ENCODE peak calls at places on chromosomes 6 and 20, in nine cellular contexts. A is stomach, J is cardiac fibroblast, N is HCT116, Z is Peyer's patch, K is uterus, I is HFFc6, L is heart left ventricle, G is cardiac muscle cell. P is an unnamed sample.

GRCh38 chr6:31438222-31438621 is 34.8 kb downstream of the MICA start:
- DNase-seq in I (no peak), K (no peak), J (no peak), G (no peak), N (no peak), L (no peak), A (no peak), Z (no peak), P (no peak)

GRCh38 chr20:57552471-57552870 is 8.4 kb upstream of the PCK1 start:
- DNase-seq in I (no peak), G (no peak), J (no peak), A (no peak), L (no peak), K (no peak), N (no peak), Z (no peak), P (no peak)

GRCh38 chr20:51318058-51318960 is 224.2 kb downstream of the NFATC2 start:
- DNase-seq in N (peak; percentile 51), K (no peak), A (peak; percentile 60), I (no peak), L (no peak), Z (peak; percentile 69), J (peak; percentile 62), G (peak; percentile 58), P (peak; percentile 58)

GRCh38 chr6:26159417-26160273 is 72.4 kb downstream of the HFE start:
- DNase-seq in N (no peak), K (no peak), L (no peak), Z (no peak), A (no peak), I (peak; percentile 25), G (peak; percentile 38), J (peak; percentile 51), P (no peak)

GRCh38 chr6:108531332-108531731 is 29.4 kb upstream of the FOXO3 start:
- DNase-seq in A (no peak), K (no peak), L (no peak), J (no peak), I (no peak), N (no peak), G (no peak), Z (no peak), P (no peak)

GRCh38 chr20:3251806-3252205 is 12.8 kb upstream of the SLC4A11 start:
- DNase-seq in N (no peak), I (no peak), K (no peak), G (peak; percentile 56), J (peak; percentile 42), Z (no peak), A (peak; percentile 37), L (no peak), P (no peak)

GRCh38 chr6:35368038-35368887 is 25.9 kb downstream of the PPARD start:
- DNase-seq in J (peak; percentile 72), A (no peak), L (no peak), N (peak; percentile 93), Z (no peak), K (no peak), I (peak; percentile 83), G (peak; percentile 46), P (no peak)

GRCh38 chr6:118886641-118887040 is 7.3 kb upstream of the ASF1A start:
- DNase-seq in G (no peak), J (no peak), Z (no peak), A (no peak), I (no peak), K (no peak), L (no peak), N (no peak), P (no peak)

GRCh38 chr6:21935561-21936028 is 342.0 kb downstream of the SOX4 start:
- DNase-seq in N (peak; percentile 27), K (no peak), A (peak; percentile 55), L (no peak), J (peak; percentile 78), Z (no peak), I (peak; percentile 53), G (peak; percentile 63), P (no peak)

GRCh38 chr6:161584929-161585328 is 311.1 kb upstream of the AGPAT4 start:
- DNase-seq in Z (no peak), I (no peak), L (no peak), K (no peak), J (no peak), N (no peak), G (no peak), A (no peak), P (no peak)

GRCh38 chr6:87154641-87155271 is 609 bp upstream of the ZNF292 start:
- DNase-seq in L (no peak), G (peak; percentile 86), Z (no peak), K (no peak), A (no peak), J (peak; percentile 87), I (peak; percentile 87), N (no peak), P (no peak)

GRCh38 chr20:59987135-59987534 is 28.9 kb downstream of the CDH26 start:
- DNase-seq in Z (no peak), L (no peak), I (no peak), K (no peak), J (no peak), A (no peak), G (no peak), N (no peak), P (no peak)

GRCh38 chr20:4067600-4068261 is 52.4 kb upstream of the RNF24 start:
- DNase-seq in A (no peak), N (no peak), L (no peak), Z (no peak), J (peak; percentile 91), G (peak; percentile 54), I (peak; percentile 77), K (no peak), P (no peak)

GRCh38 chr6:62323818-62324217 is 37.8 kb upstream of the KHDRBS2 start:
- DNase-seq in A (no peak), Z (no peak), K (no peak), N (no peak), L (no peak), I (no peak), G (no peak), J (no peak), P (no peak)

GRCh38 chr6:14453712-14454466 is 336.3 kb downstream of the CD83 start:
- DNase-seq in L (no peak), Z (no peak), J (no peak), I (no peak), G (no peak), N (no peak), K (no peak), A (no peak), P (no peak)

DNA sequence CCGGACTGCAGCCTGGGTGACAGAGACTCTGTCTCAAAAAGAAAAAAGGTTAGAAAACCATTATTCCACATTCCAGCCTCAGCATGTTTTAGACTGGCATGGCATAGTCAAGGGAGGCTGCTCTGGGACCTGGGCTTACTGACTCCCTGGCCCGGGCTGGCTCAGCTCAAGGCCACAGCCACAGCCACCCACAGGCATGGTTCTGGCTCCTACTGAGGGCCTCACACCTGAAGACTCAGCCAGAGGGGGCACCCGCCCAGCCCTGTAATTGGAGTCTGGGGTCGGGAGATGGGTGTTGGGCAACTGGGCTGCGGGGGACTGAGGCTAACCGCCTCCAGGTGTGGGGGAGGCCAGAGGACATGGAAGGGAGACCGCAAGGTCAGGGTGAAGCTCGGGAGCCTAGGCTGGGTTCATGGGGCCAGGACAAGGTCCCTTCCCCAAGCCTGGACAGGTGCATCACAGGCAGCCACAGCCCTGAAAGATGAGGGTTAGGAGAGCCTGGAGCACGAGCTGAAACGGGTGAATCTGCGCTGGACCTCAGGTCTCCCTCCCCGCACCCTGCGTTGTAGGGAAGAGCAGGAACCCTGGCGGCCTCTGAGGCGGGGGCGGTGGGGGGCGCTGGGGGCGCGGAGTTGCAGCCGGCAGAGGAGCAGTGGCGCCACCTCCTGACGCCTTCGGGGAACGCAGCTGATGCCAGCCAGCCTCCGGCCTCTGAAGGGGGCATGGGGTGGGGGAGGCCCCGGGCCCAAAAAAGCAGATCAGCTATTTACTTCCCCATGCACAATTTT is 67.7 kb upstream of the SRSF6 start:
- DNase-seq in N (no peak), K (no peak), I (no peak), A (no peak), Z (no peak), J (no peak), G (no peak), L (no peak), P (no peak)
- TF ChIP-seq CTCF in N (no peak), K (no peak), I (peak; percentile 84), A (no peak), Z (no peak), J (peak; percentile 16), G (peak; percentile 54), L (no peak), P (peak; percentile 53)

GRCh38 chr6:28303570-28303969 is 22.2 kb downstream of the PGBD1 start:
- DNase-seq in J (no peak), I (no peak), A (no peak), Z (no peak), N (no peak), G (no peak), L (no peak), K (no peak), P (no peak)
- TF ChIP-seq CTCF in J (no peak), I (no peak), A (no peak), Z (no peak), N (no peak), G (no peak), L (no peak), K (no peak), P (no peak)

DNA sequence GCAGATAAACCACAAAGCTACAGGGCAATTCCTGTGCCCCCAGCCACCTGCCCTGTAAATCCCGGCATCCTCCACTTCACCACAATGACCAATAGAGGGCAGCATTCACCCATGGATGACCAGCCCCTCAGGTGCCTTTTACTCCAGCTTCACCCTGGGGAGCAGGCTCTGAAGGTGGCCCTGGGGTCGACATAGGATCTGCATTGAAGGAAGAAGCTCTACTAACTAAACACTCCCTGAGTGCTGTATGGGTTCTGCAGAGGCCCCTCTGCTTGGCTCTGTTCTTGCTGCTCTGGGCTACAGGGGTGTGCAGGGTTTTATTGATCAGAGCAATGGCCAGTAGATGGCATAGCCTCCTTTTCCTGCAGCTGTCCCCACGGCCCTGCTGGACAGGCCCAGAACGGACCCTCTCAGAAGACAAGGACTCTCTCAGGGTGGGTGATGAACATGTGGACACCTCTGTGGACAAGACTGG is 20.3 kb downstream of the CST4 start:
- DNase-seq in G (peak; percentile 70), A (peak; percentile 50), N (peak; percentile 54), J (peak; percentile 74), I (peak; percentile 49), Z (peak; percentile 59), K (peak; percentile 40), L (peak; percentile 40), P (no peak)
- TF ChIP-seq CTCF in G (peak; percentile 82), A (no peak), N (peak; percentile 92), J (peak; percentile 77), I (peak; percentile 92), Z (peak; percentile 53), K (peak; percentile 75), L (peak; percentile 83), P (peak; percentile 84)

GRCh38 chr20:2101935-2102584 is 433 bp downstream of the STK35 start:
- DNase-seq in A (peak; percentile 91), L (peak; percentile 94), Z (peak; percentile 91), K (peak; percentile 92), G (peak; percentile 96), J (peak; percentile 95), N (peak; percentile 91), I (peak; percentile 93), P (peak; percentile 94)
- TF ChIP-seq CTCF in A (no peak), L (peak; percentile 24), Z (no peak), K (no peak), G (no peak), J (no peak), N (no peak), I (peak; percentile 29), P (no peak)

GRCh38 chr6:122609881-122610689 is at the start of gene PKIB:
- DNase-seq in Z (peak; percentile 89), A (peak; percentile 90), N (peak; percentile 75), L (peak; percentile 59), G (peak; percentile 56), I (peak; percentile 48), K (no peak), J (peak; percentile 56), P (peak; percentile 84)
- TF ChIP-seq CTCF in Z (no peak), A (no peak), N (peak; percentile 51), L (no peak), G (peak; percentile 31), I (peak; percentile 28), K (no peak), J (peak; percentile 27), P (peak; percentile 23)

GRCh38 chr6:125790403-125791150 is at the start of gene NCOA7:
- DNase-seq in I (peak; percentile 43), K (peak; percentile 78), Z (peak; percentile 88), N (no peak), G (peak; percentile 82), L (peak; percentile 89), J (peak; percentile 62), A (peak; percentile 75), P (peak; percentile 88)
- TF ChIP-seq CTCF in I (peak; percentile 33), K (no peak), Z (no peak), N (no peak), G (no peak), L (peak; percentile 32), J (no peak), A (no peak), P (peak; percentile 17)

P was measured in lower lobe of right lung.